ENCODE peak calls at places on chromosomes 12 and 14, in nine cellular contexts. E is HepG2, B is ovary, K is adrenal gland, V is sigmoid colon, Y is IMR-90, T is A549, A is heart left ventricle, N is transverse colon. R is an unnamed sample. For H3K4me1, the result is how much of the 10 kb centered on the place peaks cover.

GRCh38 chr14:64997108-64997794 is 10.6 kb downstream of the FNTB start:
- DNase-seq in V (no peak), A (no peak), E (no peak), K (no peak), B (no peak), N (no peak), Y (no peak), T (no peak), R (no peak)

GRCh38 chr14:87334997-87335675 is 657.8 kb downstream of the GALC start:
- DNase-seq in Y (no peak), T (no peak), V (no peak), B (no peak), K (no peak), N (no peak), A (no peak), E (no peak), R (no peak)

GRCh38 chr12:132954471-132955048 is 1.5 kb downstream of the ZNF605 start:
- DNase-seq in K (no peak), V (no peak), Y (no peak), T (no peak), B (no peak), A (no peak), N (no peak), E (no peak), R (no peak)

GRCh38 chr12:117090816-117091711 is 8.2 kb downstream of the TESC start:
- DNase-seq in T (no peak), Y (no peak), A (no peak), B (peak), N (no peak), K (no peak), E (peak), V (no peak), R (no peak)

GRCh38 chr14:23186913-23187654 is 3.6 kb upstream of the SLC7A8 start:
- DNase-seq in K (peak), E (peak), Y (peak), B (no peak), N (peak), V (no peak), A (peak), T (peak), R (no peak)

GRCh38 chr12:98939350-98939749 is 294.3 kb downstream of the APAF1 start:
- DNase-seq in V (no peak), N (no peak), E (peak), Y (peak), B (peak), K (peak), T (peak), A (no peak), R (no peak)

GRCh38 chr14:61420326-61420725 is 98.9 kb downstream of the PRKCH start:
- DNase-seq in N (no peak), B (no peak), A (no peak), Y (peak), V (no peak), E (no peak), K (no peak), T (peak), R (no peak)

GRCh38 chr14:50060871-50061663 is 55.3 kb downstream of the VCPKMT start:
- DNase-seq in V (peak), B (peak), E (peak), A (peak), K (peak), N (peak), Y (peak), T (peak), R (peak)

GRCh38 chr14:64444984-64445845 is 20.1 kb upstream of the AKAP5 start:
- DNase-seq in V (no peak), B (peak), K (peak), T (peak), N (peak), A (no peak), Y (peak), E (no peak), R (no peak)

DNA sequence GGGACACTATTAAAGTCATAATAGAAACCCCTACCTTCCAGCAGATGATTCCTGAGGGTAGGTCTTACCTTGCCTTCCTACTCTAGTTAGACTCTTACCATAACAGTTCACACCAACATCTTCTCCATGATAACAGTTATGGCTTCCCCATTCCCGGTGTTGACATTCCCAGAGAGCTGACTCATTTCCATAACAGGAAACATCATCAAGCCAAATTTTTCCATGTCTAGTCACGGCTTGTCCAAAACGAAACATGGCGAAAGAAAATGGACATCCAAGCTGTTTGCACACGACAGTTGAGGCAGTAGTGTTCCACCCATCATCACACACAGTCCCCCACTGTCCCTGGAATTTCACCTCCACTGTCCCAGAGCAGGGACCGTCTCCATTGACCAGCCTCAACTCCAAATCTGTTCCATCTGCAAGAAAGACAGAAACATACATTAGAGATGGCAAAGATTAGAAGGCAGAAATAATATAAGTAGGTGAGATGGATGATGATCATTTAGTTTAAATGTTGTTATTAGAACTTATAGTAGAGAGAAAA is 10.6 kb downstream of the CD163L1 start:
- DNase-seq in K (no peak), N (no peak), E (peak), B (no peak), T (peak), A (no peak), V (no peak), Y (peak), R (no peak)
- H3K4me1 ChIP-seq in K (under half), N (under half), E (under half), B (under half), T (under half), A (under half), V (under half), Y (under half), R (under half)

GRCh38 chr12:71436696-71437095 is 2.9 kb upstream of the LGR5 start:
- DNase-seq in Y (no peak), E (no peak), T (no peak), B (no peak), A (no peak), N (no peak), V (no peak), K (no peak), R (no peak)
- TF ChIP-seq POLR2A in Y (no peak), E (no peak), T (no peak), B (no peak), A (no peak), N (no peak), V (no peak), K (no peak), R (no peak)

GRCh38 chr14:24337824-24338175 is 2.0 kb downstream of the RIPK3 start:
- DNase-seq in B (no peak), T (no peak), N (no peak), Y (no peak), K (no peak), V (no peak), E (no peak), A (no peak), R (no peak)

GRCh38 chr14:24339284-24340151 is at the start of gene RIPK3:
- DNase-seq in V (no peak), N (peak), T (no peak), K (no peak), Y (no peak), B (no peak), A (peak), E (no peak), R (no peak)

GRCh38 chr14:24338843-24339242 is 948 bp downstream of the RIPK3 start:
- DNase-seq in Y (no peak), A (no peak), E (no peak), B (no peak), V (no peak), N (no peak), T (no peak), K (no peak), R (no peak)

GRCh38 chr14:24335461-24336146 is 733 bp upstream of the ADCY4 start:
- DNase-seq in Y (no peak), E (no peak), N (no peak), T (no peak), B (no peak), K (no peak), A (no peak), V (no peak), R (no peak)

DNA sequence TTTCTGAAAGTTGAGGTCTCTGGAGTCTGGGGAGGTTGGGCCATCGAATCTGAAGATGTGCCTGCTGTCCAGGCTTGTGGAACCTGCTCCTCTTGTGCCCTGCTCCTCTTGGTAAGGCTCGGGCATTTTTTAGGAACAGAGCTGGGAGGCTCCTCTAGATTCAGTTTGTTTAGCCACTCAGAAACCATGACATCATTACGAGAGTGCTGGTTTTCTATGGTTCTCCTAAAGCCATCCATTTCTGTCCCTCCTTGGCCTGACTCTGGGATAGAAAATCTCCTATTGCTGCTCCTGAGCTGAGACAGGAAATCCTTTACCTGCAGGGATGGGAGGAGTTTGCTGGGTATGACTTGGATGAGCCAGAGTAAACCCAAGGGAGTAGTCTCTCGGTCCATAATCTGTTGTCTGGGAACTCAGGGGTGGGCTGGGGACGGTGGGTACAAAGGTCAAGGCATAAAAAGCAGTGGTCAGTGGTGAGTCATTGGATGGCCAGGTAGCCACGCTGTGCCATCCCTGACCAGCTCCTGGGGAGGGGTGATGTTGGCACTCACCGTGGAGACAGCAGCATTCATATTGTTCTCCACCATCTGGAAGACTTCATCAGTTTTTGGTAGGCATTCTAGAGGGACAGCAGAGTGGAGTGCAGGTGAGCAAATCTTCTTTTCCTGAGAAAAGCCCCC is 2.4 kb upstream of the ADCY4 start:
- DNase-seq in V (no peak), A (no peak), B (no peak), K (no peak), Y (no peak), E (no peak), T (no peak), N (no peak), R (no peak)
- H3K4me1 ChIP-seq in V (under half), A (half or more), B (under half), K (under half), Y (under half), E (under half), T (under half), N (under half), R (under half)

DNA sequence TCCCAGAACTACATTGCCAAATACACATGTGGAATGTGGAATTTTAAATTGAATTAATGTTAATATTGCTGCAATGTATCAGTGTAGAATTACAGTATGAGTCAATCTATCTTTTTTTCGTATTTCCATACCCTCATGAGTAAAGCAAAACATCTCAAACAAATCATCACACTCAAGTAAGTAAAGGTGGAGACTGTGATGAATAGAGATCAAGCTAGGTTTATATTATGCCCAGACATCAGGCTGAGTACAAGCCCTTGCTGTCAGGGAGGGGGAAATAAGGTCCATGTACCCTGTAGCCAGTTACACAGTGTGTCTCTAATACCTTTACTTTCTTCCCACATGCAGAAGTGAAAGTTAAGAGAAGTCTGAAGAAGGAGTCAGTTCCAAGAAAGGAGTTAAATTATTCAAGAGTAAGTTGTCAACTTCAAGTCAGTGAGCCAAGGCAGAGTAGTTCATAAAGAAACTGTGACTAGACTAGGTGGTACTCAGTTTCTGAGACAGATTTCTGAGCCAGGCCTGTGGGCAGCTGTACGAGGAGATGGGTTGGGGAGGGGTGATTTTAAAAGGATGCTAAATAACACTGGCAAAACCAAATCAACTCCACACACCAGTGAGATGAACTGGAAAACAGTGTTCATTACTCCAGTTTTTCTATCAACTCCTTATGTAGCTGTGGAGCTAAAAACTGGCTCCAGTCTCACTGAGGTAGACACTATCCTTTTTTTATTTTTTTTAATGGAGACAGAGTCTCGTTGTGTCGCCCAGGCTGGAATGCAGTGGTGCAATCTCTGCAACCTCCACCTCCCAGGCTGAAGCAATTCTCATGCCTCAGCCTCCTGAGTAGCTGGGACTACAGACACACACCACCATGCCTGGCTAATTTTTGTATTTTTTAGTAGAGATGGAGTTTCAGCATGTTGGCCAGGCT is 23.8 kb upstream of the STK38L start:
- DNase-seq in E (no peak), Y (peak), T (no peak), K (no peak), A (no peak), V (no peak), B (no peak), N (no peak), R (no peak)
- TF ChIP-seq POLR2A in E (no peak), Y (no peak), T (no peak), K (no peak), A (no peak), V (no peak), B (no peak), N (no peak), R (no peak)

GRCh38 chr12:104499207-104499606 is 42.5 kb downstream of the CHST11 start:
- DNase-seq in T (no peak), Y (no peak), V (no peak), N (no peak), B (no peak), A (no peak), E (no peak), K (no peak), R (no peak)

GRCh38 chr12:104496336-104496735 is 39.6 kb downstream of the CHST11 start:
- DNase-seq in V (no peak), A (no peak), N (no peak), T (no peak), K (no peak), Y (peak), E (no peak), B (no peak), R (no peak)

GRCh38 chr12:104495786-104496185 is 39.0 kb downstream of the CHST11 start:
- DNase-seq in K (no peak), E (no peak), V (no peak), T (no peak), B (no peak), A (no peak), N (no peak), Y (peak), R (no peak)

GRCh38 chr12:104499668-104500328 is 43.0 kb downstream of the CHST11 start:
- DNase-seq in T (no peak), K (no peak), N (no peak), Y (no peak), B (no peak), A (no peak), V (no peak), E (no peak), R (no peak)

GRCh38 chr12:104498211-104498801 is 41.6 kb downstream of the CHST11 start:
- DNase-seq in T (no peak), E (no peak), B (no peak), A (no peak), Y (no peak), K (no peak), V (no peak), N (no peak), R (no peak)
- H3K4me1 ChIP-seq in T (under half), E (under half), B (under half), A (under half), Y (under half), K (under half), V (under half), N (under half), R (under half)

DNA sequence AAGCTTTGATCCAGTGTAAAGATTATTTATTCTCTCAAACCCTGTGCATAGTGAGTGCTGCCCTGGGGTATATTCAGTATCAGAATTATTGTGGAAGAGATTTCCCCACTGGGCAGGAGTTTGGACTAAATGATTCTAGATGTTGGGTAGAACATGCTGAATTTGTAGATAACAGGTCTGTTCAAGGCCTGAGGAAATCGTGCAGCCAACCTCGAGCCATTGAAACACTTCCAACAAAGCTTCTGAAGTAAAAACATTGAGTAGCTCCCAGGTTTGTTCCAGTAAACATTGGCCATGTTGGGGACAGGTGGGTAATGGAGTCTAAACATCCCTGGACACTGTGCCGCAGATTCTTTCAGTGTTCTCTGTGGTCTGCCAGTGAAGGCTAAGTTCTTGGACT is 87.5 kb downstream of the LLPH start:
- DNase-seq in B (no peak), V (no peak), A (no peak), K (peak), Y (no peak), T (no peak), N (no peak), E (no peak), R (no peak)
- TF ChIP-seq POLR2A in B (no peak), V (no peak), A (no peak), K (no peak), Y (no peak), T (no peak), N (no peak), E (no peak), R (no peak)